ENCODE peak calls at places on chromosomes 4 and X, in four cellular contexts. Y is astrocyte of the spinal cord, J is uterus, Q is fibroblast of lung. D is an unnamed sample.
A peak's percentile ranks its signal among the peaks of the same experiment; 100 is the strongest.

GRCh38 chrX:96183843-96184242 is 500.8 kb upstream of the DIAPH2 start:
- DNase-seq in Q (no peak), J (no peak), Y (no peak), D (peak; percentile 33)

GRCh38 chrX:86806786-86807185 is 658.5 kb downstream of the DACH2 start:
- DNase-seq in Y (no peak), Q (no peak), J (no peak), D (peak; percentile 23)

GRCh38 chr4:8090312-8090711 is 68.3 kb downstream of the ABLIM2 start:
- DNase-seq in Y (peak; percentile 38), J (peak; percentile 43), Q (peak; percentile 71), D (no peak)

GRCh38 chr4:52248836-52249235 is 197.7 kb downstream of the SPATA18 start:
- DNase-seq in Y (no peak), Q (no peak), J (no peak), D (peak; percentile 12)

GRCh38 chr4:27000820-27001219 is 140.2 kb downstream of the STIM2 start:
- DNase-seq in Q (no peak), J (no peak), Y (no peak), D (no peak)

GRCh38 chrX:151476597-151476996 is 79.6 kb downstream of the VMA21 start:
- DNase-seq in Q (no peak), J (no peak), Y (no peak), D (no peak)

GRCh38 chr4:6278801-6279197 is 9.1 kb downstream of the WFS1 start:
- DNase-seq in Y (peak; percentile 12), J (peak; percentile 82), Q (peak; percentile 79), D (no peak)

GRCh38 chr4:85842540-85842939 is 367.6 kb downstream of the ARHGAP24 start:
- DNase-seq in Y (peak; percentile 63), J (no peak), Q (peak; percentile 66), D (no peak)

GRCh38 chr4:89308161-89308500 is 531 bp upstream of the GPRIN3 start:
- DNase-seq in J (no peak), Q (peak; percentile 9), Y (no peak), D (no peak)

GRCh38 chrX:101430457-101431078 is 22.5 kb downstream of the HNRNPH2 start:
- DNase-seq in Q (peak; percentile 63), J (no peak), Y (peak; percentile 46), D (no peak)

GRCh38 chr4:188268081-188268908 is 129.1 kb downstream of the TRIML1 start:
- DNase-seq in Y (no peak), J (no peak), Q (no peak), D (no peak)

GRCh38 chr4:121140712-121141111 is 23.4 kb downstream of the TNIP3 start:
- DNase-seq in Q (peak; percentile 94), Y (peak; percentile 76), J (no peak), D (peak; percentile 81)

GRCh38 chr4:164596318-164596878 is 157.5 kb upstream of the SMIM31 start:
- DNase-seq in Y (no peak), J (no peak), Q (no peak), D (no peak)

GRCh38 chr4:113457886-113458285 is 303.7 kb downstream of the CAMK2D start:
- DNase-seq in J (no peak), Y (no peak), Q (peak; percentile 38), D (no peak)

GRCh38 chr4:56907489-56908205 is at the start of gene REST:
- DNase-seq in J (peak; percentile 72), Q (peak; percentile 67), Y (peak; percentile 56), D (peak; percentile 73)

GRCh38 chrX:13266641-13267420 is 53.0 kb downstream of the ATXN3L start:
- DNase-seq in Q (peak; percentile 68), Y (peak; percentile 24), J (no peak), D (no peak)

GRCh38 chr4:683982-684571 is 4.9 kb downstream of the SLC49A3 start:
- DNase-seq in J (no peak), Q (peak; percentile 59), Y (peak; percentile 57), D (peak; percentile 79)

GRCh38 chr4:83552924-83553323 is 17.0 kb downstream of the GPAT3 start:
- DNase-seq in Y (peak; percentile 75), J (no peak), Q (peak; percentile 90), D (no peak)

GRCh38 chr4:101114936-101115372 is 232.4 kb downstream of the PPP3CA start:
- DNase-seq in J (no peak), Q (peak; percentile 83), Y (peak; percentile 79), D (no peak)

GRCh38 chr4:144649646-144650045 is 3.7 kb downstream of the HHIP start:
- DNase-seq in Y (peak; percentile 27), Q (no peak), J (no peak), D (no peak)

GRCh38 chr4:11487876-11488545 is 59.3 kb upstream of the HS3ST1 start:
- DNase-seq in Q (peak; percentile 87), J (no peak), Y (no peak), D (no peak)

GRCh38 chr4:145557720-145558119 is 61.5 kb upstream of the MMAA start:
- DNase-seq in Y (peak; percentile 73), Q (peak; percentile 60), J (peak; percentile 46), D (peak; percentile 81)

GRCh38 chr4:97003715-97004114 is 1139.6 kb downstream of the STPG2 start:
- DNase-seq in Y (no peak), J (no peak), Q (no peak), D (no peak)

GRCh38 chr4:86529450-86529849 is 64.7 kb upstream of the PTPN13 start:
- DNase-seq in J (no peak), Q (no peak), Y (no peak), D (no peak)

GRCh38 chr4:147826288-147826646 is 94.4 kb downstream of the ARHGAP10 start:
- DNase-seq in Y (no peak), Q (no peak), J (no peak), D (no peak)

GRCh38 chrX:107849747-107850478 is 24.2 kb downstream of the MID2 start:
- DNase-seq in Y (no peak), Q (no peak), J (no peak), D (no peak)

GRCh38 chr4:141169391-141169790 is 36.1 kb upstream of the RNF150 start:
- DNase-seq in Q (no peak), J (no peak), Y (no peak), D (no peak)

GRCh38 chr4:142238589-142238988 is 602.2 kb downstream of the IL15 start:
- DNase-seq in Y (peak; percentile 36), Q (peak; percentile 70), J (no peak), D (no peak)

GRCh38 chrX:17377795-17378194 is 2.8 kb downstream of the NHS start:
- DNase-seq in J (no peak), Q (peak; percentile 60), Y (peak; percentile 12), D (no peak)

GRCh38 chr4:149518471-149518870 is 297.2 kb downstream of the IQCM start:
- DNase-seq in J (no peak), Y (no peak), Q (peak; percentile 40), D (no peak)

DNA sequence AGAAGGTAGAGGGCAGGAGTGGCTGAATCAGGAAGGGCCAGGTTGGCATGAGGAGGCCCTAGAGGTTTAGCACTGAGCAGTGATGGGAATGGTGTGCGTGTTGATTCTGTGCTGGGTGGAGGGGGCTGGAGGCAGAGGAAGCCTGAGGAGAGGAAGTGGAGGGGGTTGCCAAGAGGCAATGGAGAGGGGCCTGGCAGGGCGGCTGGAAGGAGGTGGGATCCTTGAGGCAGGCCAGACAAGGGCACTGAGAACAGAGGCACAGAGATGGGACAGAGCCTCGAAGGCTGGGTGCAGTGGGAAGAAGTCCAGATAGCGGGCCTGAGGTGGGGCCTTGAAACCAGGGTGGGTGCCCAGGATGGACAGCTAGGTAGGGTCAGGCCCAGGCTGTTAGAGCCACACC is 24.3 kb downstream of the SH3BP2 start:
- DNase-seq in J (no peak), Q (no peak), Y (no peak), D (no peak)
- H3K4me3 ChIP-seq in J (no peak overlapping the region), Q (no peak overlapping the region), Y (no peak overlapping the region), D (no peak overlapping the region)

GRCh38 chrX:111360839-111361238 is 51.2 kb downstream of the DCX start:
- DNase-seq in Q (no peak), J (no peak), Y (no peak), D (no peak)
- TF ChIP-seq CTCF in Q (no peak), J (no peak), Y (no peak), D (no peak)

GRCh38 chr4:152663203-152664066 is 16.4 kb downstream of the TMEM154 start:
- DNase-seq in J (no peak), Y (peak; percentile 5), Q (no peak), D (no peak)

GRCh38 chr4:152659806-152660205 is 20.0 kb downstream of the TMEM154 start:
- DNase-seq in Y (no peak), J (no peak), Q (no peak), D (no peak)

GRCh38 chr4:152657657-152658056 is 22.1 kb downstream of the TMEM154 start:
- DNase-seq in J (no peak), Q (no peak), Y (no peak), D (no peak)

GRCh38 chr4:152661649-152662048 is 18.1 kb downstream of the TMEM154 start:
- DNase-seq in Q (no peak), Y (no peak), J (no peak), D (no peak)

GRCh38 chr4:152660526-152660925 is 19.3 kb downstream of the TMEM154 start:
- DNase-seq in Y (no peak), J (no peak), Q (no peak), D (no peak)
- H3K4me3 ChIP-seq in Y (no peak overlapping the region), J (no peak overlapping the region), Q (no peak overlapping the region), D (no peak overlapping the region)

GRCh38 chrX:134909258-134909657 is 81.5 kb upstream of the SMIM10 start:
- DNase-seq in Q (no peak), J (no peak), Y (no peak), D (no peak)

GRCh38 chrX:134911348-134911747 is 79.4 kb upstream of the SMIM10 start:
- DNase-seq in Q (no peak), J (no peak), Y (no peak), D (no peak)

GRCh38 chrX:134907302-134907701 is 83.5 kb upstream of the SMIM10 start:
- DNase-seq in J (no peak), Y (no peak), Q (no peak), D (no peak)

DNA sequence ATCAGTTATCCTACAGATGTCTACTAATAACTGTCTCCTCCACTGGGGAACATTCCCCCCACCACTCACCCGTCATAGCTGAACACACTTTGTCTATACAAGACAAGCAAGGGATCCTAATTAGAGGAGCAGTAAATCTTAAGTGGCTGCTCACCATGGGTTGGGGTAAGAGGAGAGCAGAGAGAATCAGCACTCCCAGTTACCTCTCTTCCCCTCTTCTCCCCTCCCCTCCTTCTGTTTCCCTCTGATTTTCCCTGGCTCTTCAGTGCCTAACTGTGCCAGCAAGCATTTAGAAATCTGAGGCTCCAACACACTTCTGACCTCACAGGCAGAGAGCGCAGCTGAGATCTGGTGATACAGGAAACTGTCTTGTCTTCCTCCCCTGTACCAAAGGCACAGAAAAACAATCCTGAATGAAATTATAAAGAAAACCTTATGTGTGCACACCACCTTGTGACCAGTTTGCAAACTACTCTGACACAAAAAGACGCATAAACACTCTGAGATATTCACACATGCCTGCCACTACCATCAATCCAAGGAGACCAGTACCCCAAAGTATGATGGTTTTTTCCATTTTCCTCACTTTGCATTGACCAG is 82.5 kb upstream of the SMIM10 start:
- DNase-seq in Y (peak; percentile 35), J (no peak), Q (no peak), D (peak; percentile 42)
- TF ChIP-seq CTCF in Y (peak; percentile 29), J (peak; percentile 23), Q (no peak), D (peak; percentile 40)

GRCh38 chr4:53497446-53498069 is 93.7 kb downstream of the LNX1 start:
- DNase-seq in Y (peak; percentile 44), Q (peak; percentile 63), J (peak; percentile 47), D (no peak)
- H3K4me3 ChIP-seq in Y (no peak overlapping the region), Q (no peak overlapping the region), J (no peak overlapping the region), D (no peak overlapping the region)